ENCODE peak calls at places on chromosomes 13 and 19, in nine cellular contexts. F, C, J, S, T, A, K, L and U are unnamed samples.

GRCh38 chr19:1668339-1669123 is 16.1 kb upstream of the TCF3 start:
- DNase-seq in L (no peak), A (no peak), K (no peak), J (no peak), S (no peak), C (no peak), T (no peak), F (no peak), U (no peak)

GRCh38 chr19:812049-812816 is 9.5 kb downstream of the PLPPR3 start:
- DNase-seq in A (no peak), C (no peak), S (no peak), F (no peak), J (no peak), K (no peak), T (no peak), L (no peak), U (no peak)

GRCh38 chr13:91349992-91350911 is 2.8 kb downstream of the MIR17HG start:
- DNase-seq in C (no peak), J (no peak), T (no peak), K (no peak), L (no peak), S (no peak), F (no peak), A (no peak), U (no peak)

GRCh38 chr19:29516821-29517395 is 8.9 kb upstream of the VSTM2B start:
- DNase-seq in L (no peak), K (no peak), T (no peak), J (no peak), F (no peak), C (no peak), S (no peak), A (no peak), U (no peak)

GRCh38 chr19:4322942-4323665 is 15.5 kb downstream of the STAP2 start:
- DNase-seq in J (no peak), A (no peak), L (no peak), C (peak), F (no peak), T (no peak), S (peak), K (peak), U (no peak)

GRCh38 chr13:34842466-34842865 is 99.6 kb upstream of the NBEA start:
- DNase-seq in J (no peak), S (no peak), T (no peak), F (no peak), A (no peak), L (no peak), K (no peak), C (no peak), U (no peak)

GRCh38 chr13:106573855-106574254 is 5.9 kb upstream of the ARGLU1 start:
- DNase-seq in F (peak), T (peak), S (peak), A (peak), K (no peak), L (no peak), J (peak), C (peak), U (peak)

GRCh38 chr19:39467941-39468340 is 12.7 kb upstream of the TIMM50 start:
- DNase-seq in S (no peak), C (no peak), J (no peak), L (no peak), T (no peak), F (no peak), K (no peak), A (no peak), U (no peak)

GRCh38 chr13:104847863-104848262 is 1687.6 kb downstream of the EFNB2 start:
- DNase-seq in F (no peak), J (no peak), A (no peak), C (no peak), L (no peak), K (no peak), S (no peak), T (no peak), U (no peak)

GRCh38 chr19:1123381-1123780 is 19.6 kb downstream of the GPX4 start:
- DNase-seq in L (no peak), K (no peak), F (no peak), T (no peak), A (no peak), J (no peak), C (no peak), S (no peak), U (no peak)

GRCh38 chr19:58038688-58039204 is 4.9 kb downstream of the ZSCAN1 start:
- DNase-seq in T (no peak), C (no peak), J (no peak), A (no peak), S (no peak), F (no peak), K (no peak), L (no peak), U (no peak)

GRCh38 chr13:32932376-32932775 is 83.8 kb upstream of the KL start:
- DNase-seq in S (no peak), T (no peak), F (no peak), L (no peak), A (no peak), J (no peak), C (no peak), K (no peak), U (no peak)

DNA sequence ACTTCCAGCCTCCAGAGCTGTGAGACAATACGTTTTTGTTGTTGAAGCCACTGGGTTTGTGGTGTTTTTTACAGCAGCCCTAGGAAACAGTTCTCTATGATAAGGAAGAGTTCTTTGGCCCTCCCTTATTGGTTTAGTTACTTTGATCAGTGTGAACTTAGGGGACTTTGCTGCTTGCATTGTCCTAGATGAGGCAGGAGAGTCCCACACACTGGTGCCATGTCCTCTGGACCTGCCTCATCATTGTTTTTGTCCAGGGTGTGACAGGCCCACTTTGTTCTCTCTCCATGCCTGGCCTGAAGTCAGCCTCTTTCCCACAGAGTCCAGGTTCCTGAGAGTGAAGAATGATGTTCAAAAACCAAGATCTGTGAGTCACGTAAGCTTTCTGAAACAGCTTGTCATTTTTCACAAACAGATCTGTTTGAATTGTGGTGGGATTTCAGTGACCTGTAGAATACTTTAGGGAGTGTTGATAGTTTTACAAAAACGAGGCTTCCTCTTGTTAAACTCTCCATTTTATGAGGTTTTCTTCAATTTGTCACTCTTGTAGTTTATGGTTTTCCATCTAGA is 63.8 kb downstream of the ING1 start:
- DNase-seq in S (no peak), L (no peak), A (no peak), C (no peak), K (no peak), F (no peak), T (no peak), J (peak), U (no peak)
- TF ChIP-seq CTCF in S (no peak), L (no peak), A (no peak), C (no peak), K (no peak), F (no peak), T (no peak), J (no peak), U (no peak)

DNA sequence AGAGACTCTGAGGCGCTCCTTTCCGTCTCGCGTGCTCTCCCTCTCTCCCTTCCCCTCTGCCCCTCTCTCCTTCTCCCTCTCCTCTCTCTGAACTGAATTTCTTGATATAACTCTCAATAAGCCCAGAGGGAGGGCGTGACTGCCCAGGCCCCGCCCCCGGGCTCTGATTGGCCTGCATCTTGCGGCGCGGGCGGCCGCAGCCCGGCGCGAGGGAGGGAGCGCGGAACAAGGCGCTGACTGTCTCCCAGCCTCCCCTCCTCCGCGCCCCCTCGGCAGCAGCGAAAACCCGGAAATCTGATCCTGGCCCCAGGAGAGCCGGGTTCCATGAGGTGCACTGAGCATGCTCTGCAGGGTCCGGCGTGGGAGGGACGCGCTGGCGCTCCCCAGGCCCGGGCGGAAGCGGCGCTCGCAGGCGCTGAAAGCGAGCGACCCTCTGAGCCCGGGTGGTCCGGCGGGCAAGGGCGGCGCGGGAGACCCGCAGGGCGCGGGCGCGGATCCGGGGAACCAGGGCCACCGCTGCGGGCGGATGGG is at the start of gene PCDH9:
- DNase-seq in C (peak), K (peak), T (peak), F (peak), L (peak), A (peak), J (peak), S (peak), U (peak)
- TF ChIP-seq POLR2A in C (no peak), K (peak), T (peak), F (peak), L (no peak), A (peak), J (peak), S (peak), U (peak)

GRCh38 chr13:99486996-99487395 is 14.3 kb upstream of the TM9SF2 start:
- DNase-seq in J (no peak), T (no peak), A (no peak), K (no peak), C (no peak), S (no peak), F (no peak), L (no peak), U (no peak)

GRCh38 chr13:99484405-99484981 is 16.8 kb upstream of the TM9SF2 start:
- DNase-seq in L (no peak), A (no peak), J (peak), F (no peak), K (no peak), C (no peak), S (no peak), T (no peak), U (no peak)

GRCh38 chr13:99489028-99489427 is 12.2 kb upstream of the TM9SF2 start:
- DNase-seq in T (no peak), A (no peak), L (no peak), F (no peak), C (no peak), J (no peak), K (no peak), S (no peak), U (no peak)
- H3K27ac ChIP-seq in T (no peak), A (no peak), L (no peak), F (no peak), C (no peak), J (no peak), K (no peak), S (no peak), U (no peak)

GRCh38 chr19:50167314-50167721 is 4.2 kb upstream of the IZUMO2 start:
- DNase-seq in F (no peak), K (no peak), L (no peak), J (no peak), T (no peak), A (no peak), S (no peak), C (peak), U (no peak)
- TF ChIP-seq CTCF in F (no peak), K (no peak), L (no peak), J (no peak), T (no peak), A (no peak), S (no peak), C (no peak), U (no peak)

DNA sequence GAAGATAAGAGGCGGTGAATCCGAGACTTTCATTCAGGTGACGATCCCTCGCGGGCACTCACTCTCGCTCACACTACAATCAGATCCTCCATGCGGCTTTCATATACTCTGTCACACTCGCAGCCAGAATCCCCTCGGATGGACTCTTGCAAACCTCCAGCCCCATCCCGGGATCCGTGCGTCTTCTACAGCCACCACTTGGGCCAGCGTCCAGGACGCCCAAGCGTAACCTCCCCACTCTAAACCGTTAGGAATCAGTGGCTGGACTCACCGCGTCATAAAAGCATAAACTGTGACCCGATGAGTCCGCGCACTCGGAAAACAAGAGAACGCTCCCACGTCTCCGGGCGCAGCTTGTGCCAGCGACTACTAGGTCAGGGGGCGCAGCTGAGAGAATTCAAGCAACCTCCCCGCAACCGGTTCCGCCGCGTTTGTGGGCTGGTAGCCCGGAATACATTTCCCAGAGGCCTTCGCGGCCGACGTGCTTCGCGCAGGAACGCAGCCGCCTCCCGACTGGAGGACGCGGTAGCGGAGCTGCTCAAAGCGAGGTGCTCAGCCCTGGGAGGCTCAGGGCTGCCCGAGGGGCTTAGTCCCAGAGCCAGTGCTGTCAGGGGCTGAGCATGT is 27.6 kb downstream of the ZNF607 start:
- DNase-seq in C (peak), J (peak), T (peak), L (peak), A (peak), S (peak), F (peak), K (peak), U (peak)
- TF ChIP-seq POLR2A in C (no peak), J (peak), T (no peak), L (no peak), A (no peak), S (no peak), F (peak), K (no peak), U (no peak)

GRCh38 chr13:52374873-52375411 is 31.0 kb downstream of the THSD1 start:
- DNase-seq in J (no peak), F (no peak), L (no peak), A (no peak), S (no peak), K (no peak), C (no peak), T (no peak), U (no peak)

GRCh38 chr13:52374389-52374788 is 31.6 kb downstream of the THSD1 start:
- DNase-seq in T (no peak), S (no peak), F (no peak), K (no peak), C (no peak), L (no peak), J (no peak), A (no peak), U (no peak)

GRCh38 chr13:52371736-52372247 is 34.2 kb downstream of the THSD1 start:
- DNase-seq in L (no peak), F (no peak), C (no peak), K (no peak), S (no peak), A (no peak), J (peak), T (no peak), U (no peak)
- H3K27ac ChIP-seq in L (no peak), F (no peak), C (no peak), K (no peak), S (no peak), A (no peak), J (no peak), T (no peak), U (no peak)